ENCODE peak calls at places on chromosome 1, in seven cellular contexts. D, I, T, F, P, W and N are unnamed samples.

GRCh38 chr1:42750041-42750440 is 10.0 kb upstream of the CLDN19 start:
- DNase-seq in D (no peak), I (no peak), T (no peak), F (no peak), P (no peak), W (no peak), N (no peak)

GRCh38 chr1:88036345-88036999 is 647.6 kb upstream of the PKN2 start:
- DNase-seq in D (no peak), I (no peak), T (no peak), F (no peak), P (no peak), W (no peak), N (no peak)

GRCh38 chr1:6599141-6599975 is 3.3 kb downstream of the KLHL21 start:
- DNase-seq in D (no peak), I (peak), T (peak), F (no peak), P (peak), W (no peak), N (no peak)

GRCh38 chr1:14112613-14113012 is 412.6 kb downstream of the PRDM2 start:
- DNase-seq in D (no peak), I (no peak), T (no peak), F (no peak), P (no peak), W (no peak), N (no peak)

GRCh38 chr1:202154766-202155477 is 5.5 kb downstream of the PTPN7 start:
- DNase-seq in D (peak), I (peak), T (no peak), F (peak), P (no peak), W (peak), N (peak)

GRCh38 chr1:31570906-31571305 is 5.4 kb upstream of the TINAGL1 start:
- DNase-seq in D (no peak), I (no peak), T (no peak), F (no peak), P (no peak), W (no peak), N (no peak)

GRCh38 chr1:1430114-1430982 is 5.1 kb upstream of the VWA1 start:
- DNase-seq in D (peak), I (peak), T (no peak), F (peak), P (no peak), W (no peak), N (no peak)

GRCh38 chr1:78168306-78168705 is 122.5 kb downstream of the GIPC2 start:
- DNase-seq in D (no peak), I (no peak), T (no peak), F (no peak), P (no peak), W (no peak), N (no peak)